ENCODE peak calls at places on chromosomes 5 and 9, in four cellular contexts. L, B, S and P are unnamed samples.

GRCh38 chr9:109426621-109427402 is 71.3 kb downstream of the PTPN3 start:
- DNase-seq in L (no peak), B (no peak), S (no peak), P (no peak)

GRCh38 chr5:109645591-109646236 is 44.0 kb upstream of the MAN2A1 start:
- DNase-seq in L (no peak), B (no peak), S (no peak), P (no peak)

GRCh38 chr5:123916331-123917121 is 404.5 kb downstream of the CSNK1G3 start:
- DNase-seq in L (peak; percentile 12), B (no peak), S (no peak), P (peak; percentile 61)

GRCh38 chr5:152595327-152595890 is 190.3 kb upstream of the NMUR2 start:
- DNase-seq in L (no peak), B (no peak), S (no peak), P (no peak)

GRCh38 chr5:137564475-137564961 is 65.4 kb upstream of the SPOCK1 start:
- DNase-seq in L (no peak), B (no peak), S (no peak), P (no peak)

GRCh38 chr9:5326893-5327548 is 12.7 kb downstream of the RLN1 start:
- DNase-seq in L (no peak), B (no peak), S (peak; percentile 50), P (no peak)

GRCh38 chr5:43573058-43573457 is 16.2 kb upstream of the PAIP1 start:
- DNase-seq in L (no peak), B (no peak), S (no peak), P (no peak)

GRCh38 chr9:109963079-109963478 is 183.1 kb downstream of the PALM2AKAP2 start:
- DNase-seq in L (no peak), B (no peak), S (no peak), P (no peak)

GRCh38 chr9:98450486-98450885 is 195.0 kb upstream of the TBC1D2 start:
- DNase-seq in L (no peak), B (no peak), S (no peak), P (no peak)

DNA sequence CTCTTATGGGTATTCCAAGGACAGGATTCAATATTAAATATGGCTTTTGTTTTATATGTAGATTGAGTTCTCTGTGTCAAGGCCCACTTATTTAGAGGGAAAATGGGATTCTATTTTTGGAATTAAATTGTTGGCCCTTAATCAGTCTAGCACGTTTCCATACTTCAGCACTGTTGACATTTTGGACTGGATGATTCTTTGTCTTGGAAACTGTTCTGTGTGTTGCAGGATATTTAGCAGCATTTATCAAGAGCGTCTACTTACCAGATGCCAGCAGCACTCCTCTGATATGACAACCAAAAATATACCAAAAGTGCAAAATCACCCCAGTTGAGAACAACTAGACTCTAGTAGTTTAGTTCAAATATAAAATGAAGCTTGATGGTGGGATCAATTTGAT is 1027.0 kb upstream of the COX7C start:
- DNase-seq in L (no peak), B (no peak), S (no peak), P (no peak)
- TF ChIP-seq POLR2AphosphoS5 in L (no peak), B (no peak), S (no peak), P (no peak)

GRCh38 chr9:91036826-91037510 is 235.3 kb downstream of the SYK start:
- DNase-seq in L (peak; percentile 42), B (peak; percentile 67), S (peak; percentile 77), P (peak; percentile 37)
- H3K4me3 ChIP-seq in L (no peak overlapping the region), B (no peak overlapping the region), S (no peak overlapping the region), P (no peak overlapping the region)

DNA sequence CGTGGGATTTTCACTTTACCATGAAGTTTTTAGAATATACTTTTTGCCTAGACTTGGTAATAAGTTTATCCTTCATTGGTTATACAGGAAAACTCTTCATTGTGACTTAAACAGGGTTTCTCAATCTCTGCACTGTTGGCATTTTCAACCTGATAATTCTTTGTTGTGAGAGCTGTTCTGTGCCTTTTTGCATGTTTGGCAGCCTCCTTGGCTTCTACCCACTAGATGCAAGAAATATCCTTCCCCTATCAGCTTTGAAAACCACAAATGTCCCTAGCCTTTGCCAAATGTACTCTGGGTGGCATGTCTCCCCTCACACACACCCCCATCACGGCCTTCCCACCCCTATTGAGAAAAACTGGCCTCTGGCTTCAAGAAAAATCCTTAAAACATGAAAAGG is 180.9 kb downstream of the ESM1 start:
- DNase-seq in L (no peak), B (no peak), S (no peak), P (no peak)
- TF ChIP-seq POLR2AphosphoS5 in L (no peak), B (no peak), S (no peak), P (no peak)

DNA sequence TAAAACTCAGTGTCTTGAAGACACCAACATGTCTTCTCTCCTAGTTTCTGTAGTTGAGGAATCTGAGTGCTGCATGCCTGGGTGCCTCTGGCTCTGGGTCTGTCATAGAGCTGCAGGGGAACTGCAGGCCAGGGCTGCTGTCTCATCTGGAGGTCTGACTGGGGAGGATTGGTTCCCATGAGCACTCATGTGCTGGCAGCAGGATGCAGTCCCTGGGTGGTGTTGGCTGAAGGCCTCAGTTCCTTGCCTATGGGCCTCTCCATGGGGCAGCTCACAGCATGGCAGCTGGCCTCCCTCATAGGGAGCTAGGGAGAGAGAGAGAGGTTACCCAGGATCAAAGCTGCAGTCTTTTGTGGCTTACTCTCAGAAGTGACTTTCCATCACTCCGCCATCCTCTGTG is 22.6 kb downstream of the UBE2QL1 start:
- DNase-seq in L (no peak), B (no peak), S (peak; percentile 9), P (no peak)
- H3K4me3 ChIP-seq in L (no peak overlapping the region), B (no peak overlapping the region), S (no peak overlapping the region), P (no peak overlapping the region)

DNA sequence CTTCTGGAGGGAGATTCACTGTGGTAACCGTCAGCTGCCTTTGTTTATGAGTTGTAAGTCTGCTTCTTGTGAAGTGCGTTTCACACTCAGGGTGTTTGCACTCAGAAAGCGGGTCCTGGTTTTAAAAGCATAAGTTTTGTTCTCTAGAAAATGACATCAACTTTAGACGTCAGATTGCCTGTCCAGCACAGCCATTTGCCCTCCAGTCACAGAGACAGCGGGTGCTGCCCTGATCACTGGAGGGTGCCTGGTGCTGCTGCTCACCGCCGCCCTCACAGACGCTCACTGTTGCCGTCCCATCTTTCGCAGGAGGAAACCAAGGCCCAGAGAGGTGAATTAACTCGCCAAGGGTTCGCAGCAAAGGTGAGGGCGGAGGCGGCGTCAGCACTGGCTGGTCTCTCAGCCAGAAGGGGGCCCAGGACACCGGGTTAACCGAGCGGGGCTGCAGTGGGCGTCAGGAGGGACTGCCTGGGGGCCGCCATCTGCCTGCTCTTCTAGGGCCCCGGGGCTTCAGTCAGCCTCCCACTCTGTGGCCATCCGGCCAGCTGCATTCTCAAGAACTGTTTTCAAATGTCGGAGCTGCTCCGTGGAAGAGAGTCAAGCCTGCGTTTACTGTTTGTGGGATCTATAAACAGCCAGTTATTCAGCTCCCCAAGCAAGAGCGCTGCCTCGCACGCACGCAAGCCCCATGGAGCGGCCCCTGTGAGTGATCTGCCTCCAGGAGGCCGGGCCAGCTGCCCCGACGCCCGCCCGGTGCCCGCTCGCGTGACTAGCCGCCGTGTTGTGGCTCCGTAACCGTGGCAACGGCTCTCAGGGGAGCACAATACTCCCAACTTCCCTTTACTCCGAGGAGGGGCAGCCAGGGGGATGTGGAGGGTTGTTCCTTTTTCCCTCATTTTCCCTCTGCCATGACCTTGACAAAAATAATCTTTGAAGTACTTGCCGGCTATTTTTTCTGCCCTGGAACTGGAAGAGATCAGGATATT is 43.4 kb upstream of the EXOC3 start:
- DNase-seq in L (no peak), B (peak; percentile 54), S (peak; percentile 74), P (no peak)
- TF ChIP-seq POLR2AphosphoS5 in L (no peak), B (no peak), S (peak; percentile 30), P (peak; percentile 57)

DNA sequence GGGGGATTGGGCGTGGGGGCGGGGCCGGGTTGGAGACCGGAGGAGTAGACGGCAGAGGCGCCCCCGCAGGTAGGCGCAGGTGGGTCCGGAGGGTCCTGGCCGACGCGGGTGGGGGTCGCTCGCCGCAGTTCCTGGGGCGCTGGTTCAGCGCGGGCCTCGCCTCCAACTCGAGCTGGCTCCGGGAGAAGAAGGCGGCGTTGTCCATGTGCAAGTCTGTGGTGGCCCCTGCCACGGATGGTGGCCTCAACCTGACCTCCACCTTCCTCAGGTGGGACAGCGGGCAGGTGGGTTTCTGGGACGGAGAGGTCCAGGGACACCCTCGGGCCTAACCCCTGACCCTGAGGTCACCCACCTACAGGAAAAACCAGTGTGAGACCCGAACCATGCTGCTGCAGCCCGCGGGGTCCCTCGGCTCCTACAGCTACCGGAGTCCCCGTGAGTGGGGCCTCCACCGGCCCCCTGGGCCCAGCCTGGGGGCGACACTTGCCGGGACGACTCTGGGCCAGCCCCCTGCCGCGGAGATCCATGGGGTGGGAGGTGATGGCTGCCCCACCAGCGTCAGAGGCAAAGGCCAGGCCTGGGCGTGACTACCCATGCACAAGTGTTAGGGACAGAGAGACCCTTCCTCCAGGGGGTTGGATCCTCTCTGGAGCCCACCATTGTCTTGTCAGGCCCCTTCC is 1.7 kb downstream of the PTGDS start:
- DNase-seq in L (no peak), B (no peak), S (no peak), P (no peak)
- H3K4me3 ChIP-seq in L (peak overlapping the region; percentile 18), B (peak overlapping the region; percentile 37), S (no peak overlapping the region), P (no peak overlapping the region)

GRCh38 chr9:96618209-96619108 is 1.2 kb downstream of the CDC14B start:
- DNase-seq in L (no peak), B (peak; percentile 52), S (peak; percentile 52), P (no peak)
- TF ChIP-seq POLR2AphosphoS5 in L (no peak), B (no peak), S (no peak), P (no peak)

GRCh38 chr5:1793301-1793740 is 6.3 kb downstream of the MRPL36 start:
- DNase-seq in L (no peak), B (no peak), S (no peak), P (no peak)
- H3K4me3 ChIP-seq in L (no peak overlapping the region), B (no peak overlapping the region), S (no peak overlapping the region), P (peak overlapping the region; percentile 74)

GRCh38 chr9:120936011-120936763 is 9.6 kb upstream of the TRAF1 start:
- DNase-seq in L (peak; percentile 72), B (peak; percentile 90), S (peak; percentile 95), P (peak; percentile 55)

GRCh38 chr9:120933310-120934044 is 6.9 kb upstream of the TRAF1 start:
- DNase-seq in L (no peak), B (no peak), S (no peak), P (no peak)

GRCh38 chr9:120932086-120932818 is 5.7 kb upstream of the TRAF1 start:
- DNase-seq in L (no peak), B (no peak), S (peak; percentile 5), P (no peak)

GRCh38 chr9:120935383-120935857 is 8.8 kb upstream of the TRAF1 start:
- DNase-seq in L (no peak), B (peak; percentile 63), S (peak; percentile 99), P (no peak)

GRCh38 chr9:120934271-120934670 is 7.7 kb upstream of the TRAF1 start:
- DNase-seq in L (no peak), B (no peak), S (peak; percentile 20), P (no peak)
- TF ChIP-seq POLR2AphosphoS5 in L (no peak), B (no peak), S (no peak), P (no peak)